ENCODE peak calls at places on chromosomes 11 and 22, in four cellular contexts. J, T, M and K are unnamed samples.
A peak's percentile ranks its signal among the peaks of the same experiment; 100 is the strongest.

GRCh38 chr11:119340335-119341221 is at the start of gene C1QTNF5:
- DNase-seq in J (no peak), T (peak; percentile 87), M (no peak), K (no peak)

GRCh38 chr22:31346733-31347250 is 646 bp upstream of the PATZ1 start:
- DNase-seq in J (peak; percentile 40), T (peak; percentile 70), M (no peak), K (peak; percentile 85)

GRCh38 chr22:50621491-50621880 is 6.5 kb downstream of the ARSA start:
- DNase-seq in J (no peak), T (no peak), M (peak; percentile 41), K (no peak)

GRCh38 chr11:59767212-59767611 is 12.0 kb downstream of the STX3 start:
- DNase-seq in J (no peak), T (no peak), M (no peak), K (no peak)

GRCh38 chr11:70487763-70488162 is 89.4 kb downstream of the CTTN start:
- DNase-seq in J (no peak), T (no peak), M (no peak), K (no peak)

GRCh38 chr22:31625661-31626426 is 36.2 kb downstream of the PISD start:
- DNase-seq in J (peak; percentile 57), T (no peak), M (no peak), K (no peak)

GRCh38 chr11:55357560-55358184 is 10.1 kb upstream of the OR4A15 start:
- DNase-seq in J (no peak), T (no peak), M (no peak), K (no peak)

GRCh38 chr11:13955971-13956421 is 6.5 kb upstream of the SPON1 start:
- DNase-seq in J (peak; percentile 79), T (peak; percentile 62), M (peak; percentile 32), K (peak; percentile 51)

GRCh38 chr22:50269573-50270301 is 443 bp downstream of the MAPK11 start:
- DNase-seq in J (no peak), T (no peak), M (no peak), K (no peak)